ENCODE peak calls at places on chromosomes 16 and 17, in seven cellular contexts. T is heart left ventricle, S is esophagus muscularis mucosa, D is thyroid gland, V is BE2C, U is skeletal muscle cell, M is coronary artery. G is an unnamed sample.

GRCh38 chr17:42459983-42460300 is 1.3 kb downstream of the ATP6V0A1 start:
- DNase-seq in S (no peak), T (no peak), M (no peak), D (no peak), U (no peak), V (no peak), G (no peak)

GRCh38 chr16:14371778-14372431 is 258.2 kb downstream of the PARN start:
- DNase-seq in D (no peak), T (no peak), V (no peak), S (no peak), M (no peak), U (no peak), G (no peak)

GRCh38 chr17:16972346-16972745 is 428 bp upstream of the TNFRSF13B start:
- DNase-seq in V (no peak), U (no peak), T (no peak), M (no peak), S (peak), D (no peak), G (no peak)

GRCh38 chr16:29675811-29676643 is 3.0 kb upstream of the QPRT start:
- DNase-seq in T (no peak), V (peak), M (no peak), U (no peak), S (no peak), D (no peak), G (no peak)

GRCh38 chr16:60414617-60415016 is 1621.6 kb downstream of the CDH8 start:
- DNase-seq in U (no peak), V (no peak), M (no peak), T (no peak), D (no peak), S (no peak), G (no peak)

GRCh38 chr17:15262291-15263205 is 2.6 kb downstream of the PMP22 start:
- DNase-seq in T (peak), V (peak), U (peak), D (peak), S (peak), M (peak), G (peak)

GRCh38 chr16:25109643-25110042 is 1.9 kb upstream of the LCMT1 start:
- DNase-seq in D (peak), V (no peak), M (peak), U (peak), S (no peak), T (peak), G (peak)

GRCh38 chr16:46929378-46930332 is 43.8 kb downstream of the DNAJA2 start:
- DNase-seq in U (no peak), T (peak), V (peak), D (peak), M (no peak), S (no peak), G (peak)

GRCh38 chr17:68207651-68208253 is 40.1 kb upstream of the AMZ2 start:
- DNase-seq in S (peak), V (no peak), D (no peak), M (no peak), T (peak), U (no peak), G (no peak)

GRCh38 chr16:28108590-28109247 is 45.2 kb upstream of the GSG1L start:
- DNase-seq in M (peak), U (no peak), D (no peak), V (no peak), T (no peak), S (no peak), G (no peak)

GRCh38 chr17:29595943-29596774 is 3.2 kb downstream of the ANKRD13B start:
- DNase-seq in U (no peak), V (no peak), T (peak), M (no peak), D (no peak), S (no peak), G (no peak)

GRCh38 chr17:29595107-29595942 is 2.4 kb downstream of the ANKRD13B start:
- DNase-seq in T (peak), V (no peak), S (no peak), U (no peak), D (no peak), M (no peak), G (no peak)

GRCh38 chr17:29592850-29593545 is at the start of gene ANKRD13B:
- DNase-seq in U (no peak), V (peak), S (no peak), M (no peak), T (peak), D (no peak), G (no peak)

GRCh38 chr17:29593546-29594440 is 861 bp downstream of the ANKRD13B start:
- DNase-seq in M (no peak), U (no peak), T (peak), V (peak), D (no peak), S (no peak), G (no peak)

DNA sequence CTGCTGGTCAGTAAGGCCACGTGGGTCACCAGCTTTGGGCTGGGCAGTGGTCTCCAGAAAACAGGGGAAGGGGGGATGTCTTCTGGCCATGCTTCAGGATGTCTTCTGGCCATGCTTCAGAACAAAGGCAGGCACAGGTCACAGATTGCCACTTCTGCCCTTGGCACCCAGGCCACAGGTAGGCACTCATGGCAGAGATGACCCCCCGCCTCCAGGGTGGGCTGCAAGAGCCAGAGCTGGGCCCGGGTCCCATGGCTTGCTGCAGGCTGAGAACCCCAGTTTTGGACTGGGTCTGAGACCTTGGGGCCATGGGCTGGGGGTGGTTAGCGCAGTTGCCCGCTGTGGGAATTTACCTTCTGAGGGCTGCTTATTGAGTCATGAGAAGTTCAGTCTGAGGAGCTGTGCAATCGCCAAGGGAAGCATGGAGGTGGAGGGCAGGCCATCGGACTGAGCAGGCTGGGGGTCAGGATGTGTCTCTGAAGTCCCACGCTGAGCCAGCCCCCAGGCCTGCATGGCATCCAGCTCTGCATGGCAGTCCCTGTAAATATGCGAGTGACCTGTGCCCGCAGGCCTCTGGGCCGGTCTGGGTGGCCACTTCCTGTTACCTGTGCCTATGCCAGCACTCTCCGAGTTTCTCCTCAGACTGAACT is 1.6 kb downstream of the ANKRD13B start:
- DNase-seq in U (no peak), D (no peak), M (no peak), V (no peak), S (no peak), T (peak), G (no peak)
- H3K4me3 ChIP-seq in U (peak), D (no peak), M (no peak), V (peak), S (peak), T (peak), G (peak)

GRCh38 chr17:32936157-32936893 is 8.4 kb downstream of the TMEM98 start:
- DNase-seq in V (no peak), T (no peak), M (no peak), S (no peak), U (no peak), D (no peak), G (no peak)
- H3K4me3 ChIP-seq in V (no peak), T (no peak), M (no peak), S (no peak), U (no peak), D (no peak), G (no peak)

GRCh38 chr16:55468352-55468990 is 10.5 kb upstream of the MMP2 start:
- DNase-seq in V (no peak), T (no peak), S (no peak), U (no peak), D (no peak), M (no peak), G (no peak)
- H3K4me3 ChIP-seq in V (no peak), T (no peak), S (no peak), U (no peak), D (no peak), M (no peak), G (no peak)

DNA sequence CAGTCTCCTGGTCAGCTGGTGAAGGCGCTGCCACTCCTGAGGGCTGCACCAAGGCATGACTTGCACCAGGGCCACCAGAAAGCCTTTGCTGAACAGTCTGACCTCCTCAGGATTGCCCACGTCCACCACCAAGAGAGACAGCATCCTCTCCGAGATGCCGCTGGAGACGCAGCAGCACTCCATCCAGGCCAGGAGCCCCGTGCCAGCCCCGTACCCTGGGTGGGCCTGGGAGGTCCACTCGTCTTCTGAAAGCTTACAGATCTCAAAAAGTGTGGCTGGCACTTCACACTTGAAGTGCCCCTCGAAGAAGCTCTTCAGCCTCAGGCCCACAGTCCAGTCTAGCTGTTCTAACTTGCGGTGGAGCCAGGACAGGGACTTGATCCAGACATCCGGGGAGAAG is 6.7 kb downstream of the GEMIN4 start:
- DNase-seq in D (no peak), S (no peak), T (no peak), U (no peak), M (no peak), V (no peak), G (no peak)
- H3K4me3 ChIP-seq in D (no peak), S (no peak), T (no peak), U (no peak), M (no peak), V (no peak), G (no peak)

GRCh38 chr16:80932725-80933124 is 74.0 kb downstream of the CMC2 start:
- DNase-seq in V (no peak), U (peak), T (peak), D (peak), M (peak), S (no peak), G (no peak)

GRCh38 chr16:80931661-80931984 is 75.1 kb downstream of the CMC2 start:
- DNase-seq in S (no peak), D (no peak), T (no peak), U (no peak), V (no peak), M (no peak), G (no peak)

GRCh38 chr16:80935691-80936090 is 71.0 kb downstream of the CMC2 start:
- DNase-seq in V (no peak), M (no peak), D (peak), S (no peak), U (no peak), T (no peak), G (no peak)

GRCh38 chr16:80936410-80936809 is 70.3 kb downstream of the CMC2 start:
- DNase-seq in S (no peak), T (no peak), V (no peak), M (no peak), U (peak), D (no peak), G (no peak)

GRCh38 chr16:80931985-80932720 is 74.5 kb downstream of the CMC2 start:
- DNase-seq in T (peak), V (peak), U (peak), D (peak), M (peak), S (peak), G (no peak)
- H3K4me3 ChIP-seq in T (peak), V (no peak), U (peak), D (peak), M (peak), S (peak), G (peak)

DNA sequence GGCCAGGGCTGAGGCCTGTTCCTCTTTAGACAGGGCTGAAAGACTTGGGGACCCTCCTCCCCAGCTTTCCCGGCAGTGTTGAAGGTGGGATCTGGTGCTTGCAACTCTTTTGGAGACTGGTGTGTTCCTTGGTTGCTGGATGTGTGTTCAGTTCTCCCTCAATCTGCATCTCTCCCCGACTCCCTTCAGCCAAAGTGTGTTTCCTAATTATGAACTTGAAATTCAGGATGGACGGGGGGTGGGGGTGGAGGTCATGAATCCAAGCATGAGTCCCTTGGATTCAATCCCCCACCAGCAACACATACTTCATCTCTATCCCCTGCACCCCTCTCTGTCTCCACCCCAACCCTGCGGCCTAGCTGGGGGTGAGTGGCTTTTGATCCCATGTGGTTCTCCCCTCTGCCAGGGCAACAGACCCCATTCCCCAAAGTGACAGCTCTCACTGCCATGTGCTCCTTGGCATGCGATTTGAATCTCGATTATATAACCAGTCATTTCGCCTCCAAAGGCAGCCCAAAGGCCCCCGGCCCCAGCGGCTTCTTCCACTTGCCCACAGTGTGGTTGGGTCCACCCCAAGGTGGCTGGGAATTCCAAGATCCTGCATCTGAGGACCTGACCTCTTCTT is 1.3 kb downstream of the ARHGAP23 start:
- DNase-seq in M (no peak), T (no peak), S (no peak), U (no peak), V (no peak), D (no peak), G (no peak)
- H3K4me3 ChIP-seq in M (peak), T (peak), S (peak), U (peak), V (no peak), D (peak), G (peak)

GRCh38 chr17:70074236-70074830 is 692 bp upstream of the KCNJ16 start:
- DNase-seq in M (no peak), D (peak), V (no peak), U (no peak), S (no peak), T (no peak), G (no peak)

GRCh38 chr17:70071620-70072019 is 3.4 kb upstream of the KCNJ16 start:
- DNase-seq in S (no peak), D (no peak), U (no peak), M (no peak), T (no peak), V (no peak), G (no peak)

GRCh38 chr17:70073799-70074198 is 1.2 kb upstream of the KCNJ16 start:
- DNase-seq in S (no peak), V (no peak), D (no peak), T (no peak), M (no peak), U (no peak), G (no peak)

GRCh38 chr17:70073326-70073725 is 1.7 kb upstream of the KCNJ16 start:
- DNase-seq in M (no peak), D (no peak), V (no peak), T (no peak), S (no peak), U (no peak), G (no peak)

GRCh38 chr17:70072900-70073299 is 2.1 kb upstream of the KCNJ16 start:
- DNase-seq in U (no peak), D (peak), V (no peak), S (no peak), T (no peak), M (no peak), G (no peak)
- H3K4me3 ChIP-seq in U (no peak), D (no peak), V (no peak), S (no peak), T (no peak), M (no peak), G (no peak)